ENCODE peak calls at places on chromosomes 1 and 21, in ten cellular contexts. E is stimulated activated naive CD4-positive, alpha-beta T cell; Y is activated naive CD4-positive, alpha-beta T cell treated with Interleukin-2 at 50 U/mL for 16 hours; O is NCI-H2029; R is ELF-1; S is HepG2; Q is stimulated activated CD8-positive, alpha-beta memory T cell treated with anti-CD3 and anti-CD28 coated beads, Interleukin-4, amount 100 ng/mL, for 1 hour; G is fibroblast of pulmonary artery; U is T-helper 2 cell; M is NCI-H524. I is an unnamed sample.

GRCh38 chr1:153805042-153805745 is 30.0 kb downstream of the SLC27A3 start:
- DNase-seq in E (no peak), Y (peak), O (peak), R (no peak), S (no peak), Q (peak), G (peak), U (peak), M (no peak), I (no peak)

GRCh38 chr1:165619647-165620151 is 11.3 kb upstream of the MGST3 start:
- DNase-seq in E (no peak), Y (no peak), O (no peak), R (no peak), S (no peak), Q (no peak), G (no peak), U (no peak), M (no peak), I (no peak)

GRCh38 chr1:227297073-227297793 is 21.1 kb downstream of the CDC42BPA start:
- DNase-seq in E (no peak), Y (no peak), O (no peak), R (no peak), S (no peak), Q (no peak), G (no peak), U (no peak), M (no peak), I (no peak)

GRCh38 chr1:101166583-101167120 is 70.2 kb upstream of the S1PR1 start:
- DNase-seq in E (no peak), Y (no peak), O (no peak), R (no peak), S (no peak), Q (no peak), G (no peak), U (no peak), M (no peak), I (no peak)

GRCh38 chr1:6996371-6996770 is 211.1 kb downstream of the CAMTA1 start:
- DNase-seq in E (no peak), Y (no peak), O (no peak), R (no peak), S (no peak), Q (no peak), G (no peak), U (no peak), M (no peak), I (no peak)

GRCh38 chr1:215526846-215527151 is 40.3 kb upstream of the KCTD3 start:
- DNase-seq in E (no peak), Y (no peak), O (no peak), R (no peak), S (no peak), Q (no peak), G (no peak), U (no peak), M (no peak), I (no peak)

GRCh38 chr1:2495546-2495945 is 19.5 kb downstream of the PLCH2 start:
- DNase-seq in E (no peak), Y (no peak), O (no peak), R (no peak), S (no peak), Q (no peak), G (no peak), U (no peak), M (no peak), I (no peak)

GRCh38 chr1:94160811-94161210 is 39.9 kb upstream of the ABCA4 start:
- DNase-seq in E (no peak), Y (no peak), O (no peak), R (peak), S (peak), Q (no peak), G (peak), U (no peak), M (peak), I (no peak)

GRCh38 chr1:149899460-149900284 is at the start of gene BOLA1:
- DNase-seq in E (peak), Y (peak), O (peak), R (peak), S (peak), Q (peak), G (peak), U (peak), M (peak), I (peak)

GRCh38 chr1:30759718-30760281 is 2.2 kb upstream of the LAPTM5 start:
- DNase-seq in E (peak), Y (peak), O (no peak), R (peak), S (no peak), Q (no peak), G (no peak), U (peak), M (no peak), I (no peak)

GRCh38 chr1:220170836-220171526 is 77.0 kb downstream of the IARS2 start:
- DNase-seq in E (no peak), Y (no peak), O (no peak), R (no peak), S (no peak), Q (no peak), G (no peak), U (no peak), M (no peak), I (no peak)

GRCh38 chr1:111768023-111768422 is 12.3 kb downstream of the DDX20 start:
- DNase-seq in E (no peak), Y (no peak), O (peak), R (no peak), S (no peak), Q (no peak), G (no peak), U (no peak), M (no peak), I (no peak)

GRCh38 chr1:94609619-94610018 is 68.1 kb upstream of the F3 start:
- DNase-seq in E (no peak), Y (no peak), O (no peak), R (no peak), S (no peak), Q (no peak), G (no peak), U (no peak), M (no peak), I (no peak)

GRCh38 chr1:226637147-226637935 is 88.8 kb downstream of the STUM start:
- DNase-seq in E (no peak), Y (no peak), O (no peak), R (peak), S (peak), Q (no peak), G (peak), U (no peak), M (peak), I (no peak)

GRCh38 chr1:241821363-241821762 is 26.6 kb upstream of the EXO1 start:
- DNase-seq in E (no peak), Y (no peak), O (no peak), R (no peak), S (no peak), Q (no peak), G (no peak), U (no peak), M (no peak), I (no peak)

GRCh38 chr1:47231314-47232186 is 475 bp downstream of the TAL1 start:
- DNase-seq in E (no peak), Y (peak), O (no peak), R (peak), S (no peak), Q (no peak), G (peak), U (no peak), M (peak), I (no peak)

GRCh38 chr21:44653656-44654575 is 543 bp downstream of the KRTAP12-4 start:
- DNase-seq in E (peak), Y (peak), O (no peak), R (no peak), S (no peak), Q (no peak), G (no peak), U (peak), M (no peak), I (no peak)

GRCh38 chr1:28127617-28128257 is 39.3 kb upstream of the EYA3 start:
- DNase-seq in E (no peak), Y (no peak), O (no peak), R (no peak), S (no peak), Q (no peak), G (no peak), U (no peak), M (no peak), I (no peak)

GRCh38 chr1:208437416-208437815 is 193.2 kb upstream of the PLXNA2 start:
- DNase-seq in E (no peak), Y (no peak), O (no peak), R (no peak), S (no peak), Q (no peak), G (peak), U (no peak), M (no peak), I (no peak)

GRCh38 chr1:91697322-91698260 is 188.4 kb downstream of the TGFBR3 start:
- DNase-seq in E (no peak), Y (peak), O (no peak), R (no peak), S (no peak), Q (no peak), G (peak), U (peak), M (no peak), I (no peak)